ENCODE peak calls at places on chromosome 19, in eight cellular contexts. One of them, this sample, is unnamed.

GRCh38 chr19:34366670-34367423 is 1.9 kb downstream of the GPI start:
- DNase-seq in neural crest cell: no peak
- DNase-seq in adrenal gland: peak; percentile 88
- DNase-seq in fibroblast of lung: peak; percentile 67
- DNase-seq in heart left ventricle: no peak
- DNase-seq in GM20000: no peak
- DNase-seq in mesothelial cell of epicardium: no peak
- DNase-seq in omental fat pad: no peak
- DNase-seq in this sample: no peak

GRCh38 chr19:52570005-52570861 is at the start of gene ZNF701:
- DNase-seq in GM20000: peak; percentile 89
- DNase-seq in neural crest cell: peak; percentile 97
- DNase-seq in omental fat pad: peak; percentile 95
- DNase-seq in fibroblast of lung: peak; percentile 87
- DNase-seq in adrenal gland: peak; percentile 98
- DNase-seq in heart left ventricle: peak; percentile 96
- DNase-seq in mesothelial cell of epicardium: peak; percentile 99
- DNase-seq in this sample: peak; percentile 95

GRCh38 chr19:58511353-58512208 is at the start of gene SLC27A5:
- DNase-seq in mesothelial cell of epicardium: no peak
- DNase-seq in fibroblast of lung: no peak
- DNase-seq in omental fat pad: no peak
- DNase-seq in heart left ventricle: no peak
- DNase-seq in adrenal gland: no peak
- DNase-seq in GM20000: no peak
- DNase-seq in neural crest cell: no peak
- DNase-seq in this sample: no peak

GRCh38 chr19:16541526-16542044 is 652 bp downstream of the CHERP start:
- DNase-seq in fibroblast of lung: no peak
- DNase-seq in neural crest cell: no peak
- DNase-seq in GM20000: no peak
- DNase-seq in adrenal gland: no peak
- DNase-seq in heart left ventricle: no peak
- DNase-seq in mesothelial cell of epicardium: peak; percentile 41
- DNase-seq in omental fat pad: no peak
- DNase-seq in this sample: no peak

GRCh38 chr19:4456843-4457653 is 546 bp downstream of the UBXN6 start:
- DNase-seq in mesothelial cell of epicardium: peak; percentile 61
- DNase-seq in fibroblast of lung: peak; percentile 59
- DNase-seq in heart left ventricle: peak; percentile 70
- DNase-seq in adrenal gland: peak; percentile 65
- DNase-seq in GM20000: peak; percentile 87
- DNase-seq in omental fat pad: no peak
- DNase-seq in neural crest cell: peak; percentile 66
- DNase-seq in this sample: no peak

GRCh38 chr19:16035601-16036297 is 40.5 kb upstream of the TPM4 start:
- DNase-seq in heart left ventricle: no peak
- DNase-seq in fibroblast of lung: no peak
- DNase-seq in GM20000: no peak
- DNase-seq in neural crest cell: no peak
- DNase-seq in adrenal gland: no peak
- DNase-seq in omental fat pad: no peak
- DNase-seq in mesothelial cell of epicardium: no peak
- DNase-seq in this sample: no peak

GRCh38 chr19:14786421-14786851 is 8.1 kb upstream of the ADGRE2 start:
- DNase-seq in omental fat pad: no peak
- DNase-seq in heart left ventricle: peak; percentile 28
- DNase-seq in GM20000: peak; percentile 56
- DNase-seq in fibroblast of lung: no peak
- DNase-seq in neural crest cell: peak; percentile 52
- DNase-seq in mesothelial cell of epicardium: no peak
- DNase-seq in adrenal gland: no peak
- DNase-seq in this sample: peak; percentile 53

GRCh38 chr19:46967578-46968018 is 52.0 kb upstream of the NPAS1 start:
- DNase-seq in heart left ventricle: peak; percentile 71
- DNase-seq in mesothelial cell of epicardium: no peak
- DNase-seq in adrenal gland: peak; percentile 77
- DNase-seq in neural crest cell: no peak
- DNase-seq in GM20000: no peak
- DNase-seq in fibroblast of lung: no peak
- DNase-seq in omental fat pad: no peak
- DNase-seq in this sample: no peak

GRCh38 chr19:7468840-7469239 is 20.0 kb downstream of the PEX11G start:
- DNase-seq in adrenal gland: no peak
- DNase-seq in GM20000: no peak
- DNase-seq in fibroblast of lung: no peak
- DNase-seq in omental fat pad: no peak
- DNase-seq in neural crest cell: no peak
- DNase-seq in mesothelial cell of epicardium: no peak
- DNase-seq in heart left ventricle: no peak
- DNase-seq in this sample: no peak

GRCh38 chr19:29487432-29487831 is 38.4 kb upstream of the VSTM2B start:
- DNase-seq in adrenal gland: peak; percentile 33
- DNase-seq in mesothelial cell of epicardium: peak; percentile 14
- DNase-seq in neural crest cell: no peak
- DNase-seq in fibroblast of lung: no peak
- DNase-seq in omental fat pad: no peak
- DNase-seq in heart left ventricle: peak; percentile 6
- DNase-seq in GM20000: no peak
- DNase-seq in this sample: no peak

GRCh38 chr19:51473009-51473707 is 5.2 kb upstream of the CEACAM18 start:
- DNase-seq in heart left ventricle: peak; percentile 74
- DNase-seq in neural crest cell: peak; percentile 83
- DNase-seq in GM20000: peak; percentile 79
- DNase-seq in mesothelial cell of epicardium: peak; percentile 71
- DNase-seq in adrenal gland: peak; percentile 92
- DNase-seq in fibroblast of lung: peak; percentile 23
- DNase-seq in omental fat pad: peak; percentile 98
- DNase-seq in this sample: peak; percentile 73

GRCh38 chr19:18439025-18439909 is 1.3 kb upstream of the ISYNA1 start:
- DNase-seq in omental fat pad: no peak
- DNase-seq in mesothelial cell of epicardium: no peak
- DNase-seq in GM20000: no peak
- DNase-seq in neural crest cell: no peak
- DNase-seq in heart left ventricle: no peak
- DNase-seq in fibroblast of lung: peak; percentile 57
- DNase-seq in adrenal gland: peak; percentile 91
- DNase-seq in this sample: no peak

GRCh38 chr19:18439910-18440237 is 1.9 kb upstream of the ISYNA1 start:
- DNase-seq in GM20000: no peak
- DNase-seq in heart left ventricle: no peak
- DNase-seq in neural crest cell: no peak
- DNase-seq in omental fat pad: no peak
- DNase-seq in adrenal gland: no peak
- DNase-seq in fibroblast of lung: no peak
- DNase-seq in mesothelial cell of epicardium: no peak
- DNase-seq in this sample: no peak

GRCh38 chr19:18441804-18442788 is 4.2 kb upstream of the ISYNA1 start:
- DNase-seq in heart left ventricle: no peak
- DNase-seq in GM20000: no peak
- DNase-seq in omental fat pad: no peak
- DNase-seq in adrenal gland: no peak
- DNase-seq in neural crest cell: no peak
- DNase-seq in mesothelial cell of epicardium: no peak
- DNase-seq in fibroblast of lung: no peak
- DNase-seq in this sample: no peak

GRCh38 chr19:18440936-18441803 is 3.2 kb upstream of the ISYNA1 start:
- DNase-seq in adrenal gland: no peak
- DNase-seq in omental fat pad: no peak
- DNase-seq in heart left ventricle: no peak
- DNase-seq in mesothelial cell of epicardium: no peak
- DNase-seq in GM20000: no peak
- DNase-seq in fibroblast of lung: no peak
- DNase-seq in neural crest cell: no peak
- DNase-seq in this sample: no peak

GRCh38 chr19:18440421-18440877 is 2.5 kb upstream of the ISYNA1 start:
- DNase-seq in mesothelial cell of epicardium: no peak
- DNase-seq in GM20000: no peak
- DNase-seq in neural crest cell: no peak
- DNase-seq in fibroblast of lung: no peak
- DNase-seq in omental fat pad: no peak
- DNase-seq in heart left ventricle: no peak
- DNase-seq in adrenal gland: peak; percentile 73
- DNase-seq in this sample: no peak
- TF ChIP-seq CTCF in mesothelial cell of epicardium: no peak
- TF ChIP-seq CTCF in GM20000: peak; percentile 42
- TF ChIP-seq CTCF in neural crest cell: peak; percentile 41
- TF ChIP-seq CTCF in fibroblast of lung: peak; percentile 23
- TF ChIP-seq CTCF in omental fat pad: no peak
- TF ChIP-seq CTCF in heart left ventricle: peak; percentile 33
- TF ChIP-seq CTCF in adrenal gland: no peak
- TF ChIP-seq CTCF in this sample: peak; percentile 40

GRCh38 chr19:45864629-45865082 is 530 bp downstream of the FOXA3 start:
- DNase-seq in mesothelial cell of epicardium: no peak
- DNase-seq in omental fat pad: no peak
- DNase-seq in GM20000: no peak
- DNase-seq in adrenal gland: no peak
- DNase-seq in neural crest cell: no peak
- DNase-seq in heart left ventricle: no peak
- DNase-seq in fibroblast of lung: no peak
- DNase-seq in this sample: no peak

GRCh38 chr19:45862271-45862563 is 730 bp downstream of the SYMPK start:
- DNase-seq in fibroblast of lung: no peak
- DNase-seq in GM20000: no peak
- DNase-seq in adrenal gland: no peak
- DNase-seq in heart left ventricle: no peak
- DNase-seq in omental fat pad: no peak
- DNase-seq in mesothelial cell of epicardium: no peak
- DNase-seq in neural crest cell: no peak
- DNase-seq in this sample: no peak

GRCh38 chr19:45863335-45863839 is 440 bp upstream of the SYMPK start:
- DNase-seq in fibroblast of lung: no peak
- DNase-seq in omental fat pad: no peak
- DNase-seq in neural crest cell: no peak
- DNase-seq in heart left ventricle: no peak
- DNase-seq in GM20000: no peak
- DNase-seq in mesothelial cell of epicardium: no peak
- DNase-seq in adrenal gland: no peak
- DNase-seq in this sample: no peak

GRCh38 chr19:45863840-45864628 is at the start of gene FOXA3:
- DNase-seq in neural crest cell: no peak
- DNase-seq in GM20000: peak; percentile 95
- DNase-seq in adrenal gland: no peak
- DNase-seq in omental fat pad: no peak
- DNase-seq in fibroblast of lung: peak; percentile 15
- DNase-seq in heart left ventricle: peak; percentile 38
- DNase-seq in mesothelial cell of epicardium: no peak
- DNase-seq in this sample: no peak

GRCh38 chr19:45862564-45863334 is at the start of gene SYMPK:
- DNase-seq in mesothelial cell of epicardium: peak; percentile 98
- DNase-seq in adrenal gland: peak; percentile 99
- DNase-seq in omental fat pad: peak; percentile 93
- DNase-seq in neural crest cell: peak; percentile 96
- DNase-seq in heart left ventricle: peak; percentile 99
- DNase-seq in GM20000: peak; percentile 99
- DNase-seq in fibroblast of lung: peak; percentile 97
- DNase-seq in this sample: peak; percentile 99
- TF ChIP-seq CTCF in mesothelial cell of epicardium: no peak
- TF ChIP-seq CTCF in adrenal gland: no peak
- TF ChIP-seq CTCF in omental fat pad: no peak
- TF ChIP-seq CTCF in neural crest cell: no peak
- TF ChIP-seq CTCF in heart left ventricle: no peak
- TF ChIP-seq CTCF in GM20000: no peak
- TF ChIP-seq CTCF in fibroblast of lung: no peak
- TF ChIP-seq CTCF in this sample: no peak

GRCh38 chr19:19051478-19052213 is 12.1 kb upstream of the SLC25A42 start:
- DNase-seq in neural crest cell: no peak
- DNase-seq in heart left ventricle: no peak
- DNase-seq in adrenal gland: no peak
- DNase-seq in omental fat pad: no peak
- DNase-seq in mesothelial cell of epicardium: no peak
- DNase-seq in GM20000: no peak
- DNase-seq in fibroblast of lung: no peak
- DNase-seq in this sample: no peak

GRCh38 chr19:19050104-19050503 is 13.7 kb upstream of the SLC25A42 start:
- DNase-seq in heart left ventricle: no peak
- DNase-seq in omental fat pad: no peak
- DNase-seq in fibroblast of lung: no peak
- DNase-seq in adrenal gland: no peak
- DNase-seq in mesothelial cell of epicardium: no peak
- DNase-seq in GM20000: no peak
- DNase-seq in neural crest cell: no peak
- DNase-seq in this sample: no peak

GRCh38 chr19:19049406-19049805 is 14.4 kb upstream of the SLC25A42 start:
- DNase-seq in neural crest cell: no peak
- DNase-seq in omental fat pad: no peak
- DNase-seq in fibroblast of lung: no peak
- DNase-seq in mesothelial cell of epicardium: no peak
- DNase-seq in GM20000: no peak
- DNase-seq in heart left ventricle: no peak
- DNase-seq in adrenal gland: no peak
- DNase-seq in this sample: no peak

GRCh38 chr19:19053508-19054314 is 10.1 kb upstream of the SLC25A42 start:
- DNase-seq in heart left ventricle: peak; percentile 62
- DNase-seq in fibroblast of lung: no peak
- DNase-seq in neural crest cell: peak; percentile 57
- DNase-seq in GM20000: peak; percentile 65
- DNase-seq in mesothelial cell of epicardium: peak; percentile 69
- DNase-seq in adrenal gland: peak; percentile 71
- DNase-seq in omental fat pad: no peak
- DNase-seq in this sample: no peak

GRCh38 chr19:19050731-19051130 is 13.1 kb upstream of the SLC25A42 start:
- DNase-seq in GM20000: no peak
- DNase-seq in mesothelial cell of epicardium: no peak
- DNase-seq in adrenal gland: no peak
- DNase-seq in heart left ventricle: no peak
- DNase-seq in fibroblast of lung: no peak
- DNase-seq in omental fat pad: no peak
- DNase-seq in neural crest cell: no peak
- DNase-seq in this sample: no peak
- TF ChIP-seq CTCF in GM20000: no peak
- TF ChIP-seq CTCF in mesothelial cell of epicardium: no peak
- TF ChIP-seq CTCF in adrenal gland: no peak
- TF ChIP-seq CTCF in heart left ventricle: no peak
- TF ChIP-seq CTCF in fibroblast of lung: no peak
- TF ChIP-seq CTCF in omental fat pad: no peak
- TF ChIP-seq CTCF in neural crest cell: no peak
- TF ChIP-seq CTCF in this sample: no peak

GRCh38 chr19:5478241-5478924 is 23.2 kb downstream of the ZNRF4 start:
- DNase-seq in GM20000: no peak
- DNase-seq in fibroblast of lung: no peak
- DNase-seq in neural crest cell: no peak
- DNase-seq in adrenal gland: no peak
- DNase-seq in mesothelial cell of epicardium: no peak
- DNase-seq in heart left ventricle: no peak
- DNase-seq in omental fat pad: no peak
- DNase-seq in this sample: no peak

GRCh38 chr19:5481957-5482356 is 26.7 kb downstream of the ZNRF4 start:
- DNase-seq in fibroblast of lung: no peak
- DNase-seq in heart left ventricle: no peak
- DNase-seq in omental fat pad: no peak
- DNase-seq in mesothelial cell of epicardium: no peak
- DNase-seq in GM20000: no peak
- DNase-seq in neural crest cell: no peak
- DNase-seq in adrenal gland: no peak
- DNase-seq in this sample: no peak

GRCh38 chr19:5479958-5480357 is 24.7 kb downstream of the ZNRF4 start:
- DNase-seq in GM20000: no peak
- DNase-seq in mesothelial cell of epicardium: no peak
- DNase-seq in fibroblast of lung: no peak
- DNase-seq in neural crest cell: no peak
- DNase-seq in omental fat pad: no peak
- DNase-seq in heart left ventricle: no peak
- DNase-seq in adrenal gland: no peak
- DNase-seq in this sample: no peak

GRCh38 chr19:5478925-5479588 is 23.8 kb downstream of the ZNRF4 start:
- DNase-seq in heart left ventricle: no peak
- DNase-seq in mesothelial cell of epicardium: no peak
- DNase-seq in neural crest cell: no peak
- DNase-seq in fibroblast of lung: no peak
- DNase-seq in omental fat pad: no peak
- DNase-seq in GM20000: no peak
- DNase-seq in adrenal gland: no peak
- DNase-seq in this sample: no peak

GRCh38 chr19:5480427-5480836 is 25.2 kb downstream of the ZNRF4 start:
- DNase-seq in adrenal gland: peak; percentile 58
- DNase-seq in GM20000: peak; percentile 65
- DNase-seq in fibroblast of lung: no peak
- DNase-seq in omental fat pad: no peak
- DNase-seq in heart left ventricle: no peak
- DNase-seq in mesothelial cell of epicardium: no peak
- DNase-seq in neural crest cell: peak; percentile 59
- DNase-seq in this sample: no peak
- TF ChIP-seq CTCF in adrenal gland: peak; percentile 39
- TF ChIP-seq CTCF in GM20000: peak; percentile 28
- TF ChIP-seq CTCF in fibroblast of lung: peak; percentile 53
- TF ChIP-seq CTCF in omental fat pad: no peak
- TF ChIP-seq CTCF in heart left ventricle: peak; percentile 46
- TF ChIP-seq CTCF in mesothelial cell of epicardium: peak; percentile 51
- TF ChIP-seq CTCF in neural crest cell: peak; percentile 68
- TF ChIP-seq CTCF in this sample: peak; percentile 73